ENCODE peak calls at places on chromosomes 2 and 18, in four cellular contexts. Q is brain microvascular endothelial cell, J is GM20000, I is neural crest cell. K is an unnamed sample.

GRCh38 chr2:39778775-39779751 is at the start of gene THUMPD2:
- DNase-seq in Q (peak), J (peak), I (peak), K (peak)

GRCh38 chr2:240735476-240735875 is 43.8 kb downstream of the AQP12A start:
- DNase-seq in Q (no peak), J (no peak), I (no peak), K (no peak)

GRCh38 chr2:98634406-98635092 is 26.2 kb downstream of the UNC50 start:
- DNase-seq in Q (peak), J (no peak), I (no peak), K (peak)

GRCh38 chr2:18245375-18245774 is 315.1 kb downstream of the RDH14 start:
- DNase-seq in Q (no peak), J (no peak), I (no peak), K (no peak)

GRCh38 chr18:78891185-78891762 is 88.3 kb upstream of the SALL3 start:
- DNase-seq in Q (no peak), J (no peak), I (no peak), K (no peak)

GRCh38 chr18:31447530-31448191 is at the start of gene DSG3:
- DNase-seq in Q (no peak), J (no peak), I (no peak), K (no peak)

GRCh38 chr2:157447751-157448150 is 3.9 kb upstream of the CYTIP start:
- DNase-seq in Q (no peak), J (no peak), I (no peak), K (no peak)

GRCh38 chr2:230751062-230751461 is 38.4 kb downstream of the CAB39 start:
- DNase-seq in Q (peak), J (no peak), I (no peak), K (peak)

GRCh38 chr2:96144481-96145027 is 686 bp downstream of the DUSP2 start:
- DNase-seq in Q (peak), J (peak), I (no peak), K (no peak)

GRCh38 chr2:42169100-42169868 is at the start of gene EML4:
- DNase-seq in Q (peak), J (peak), I (peak), K (peak)

GRCh38 chr2:236507393-236508085 is 62.1 kb upstream of the ACKR3 start:
- DNase-seq in Q (no peak), J (peak), I (peak), K (peak)

GRCh38 chr18:36296591-36297418 is 708 bp upstream of the FHOD3 start:
- DNase-seq in Q (peak), J (peak), I (peak), K (peak)

GRCh38 chr2:28869494-28870145 is 489 bp downstream of the TRMT61B start:
- DNase-seq in Q (no peak), J (peak), I (no peak), K (no peak)

GRCh38 chr2:47888581-47889280 is 17.6 kb downstream of the FBXO11 start:
- DNase-seq in Q (peak), J (no peak), I (no peak), K (no peak)

GRCh38 chr2:201358684-201359083 is 1.5 kb upstream of the FLACC1 start:
- DNase-seq in Q (peak), J (no peak), I (no peak), K (peak)

GRCh38 chr2:163667064-163667887 is 68.5 kb downstream of the FIGN start:
- DNase-seq in Q (peak), J (no peak), I (no peak), K (peak)

GRCh38 chr2:140338827-140339226 is 1558.6 kb upstream of the NXPH2 start:
- DNase-seq in Q (no peak), J (no peak), I (no peak), K (no peak)

GRCh38 chr2:6081542-6081872 is 389.3 kb downstream of the SOX11 start:
- DNase-seq in Q (no peak), J (no peak), I (no peak), K (no peak)

GRCh38 chr2:195660265-195660890 is 3.4 kb downstream of the SLC39A10 start:
- DNase-seq in Q (peak), J (peak), I (peak), K (peak)

GRCh38 chr2:85902496-85902895 is 13.7 kb upstream of the ST3GAL5 start:
- DNase-seq in Q (peak), J (no peak), I (no peak), K (peak)

GRCh38 chr2:36800381-36800780 is 103.9 kb downstream of the VIT start:
- DNase-seq in Q (no peak), J (no peak), I (no peak), K (no peak)

GRCh38 chr2:228827056-228827455 is 444.0 kb downstream of the PID1 start:
- DNase-seq in Q (no peak), J (no peak), I (no peak), K (peak)

GRCh38 chr2:61988462-61989366 is 83.2 kb downstream of the COMMD1 start:
- DNase-seq in Q (peak), J (no peak), I (no peak), K (peak)

GRCh38 chr18:26301681-26302080 is 75.4 kb downstream of the TAF4B start:
- DNase-seq in Q (peak), J (no peak), I (no peak), K (peak)

GRCh38 chr2:173555833-173556232 is 201.2 kb downstream of the CDCA7 start:
- DNase-seq in Q (peak), J (no peak), I (no peak), K (peak)

GRCh38 chr2:165182029-165182428 is 21.8 kb downstream of the SCN3A start:
- DNase-seq in Q (no peak), J (no peak), I (no peak), K (no peak)

GRCh38 chr2:27003003-27003402 is 29.8 kb upstream of the TMEM214 start:
- DNase-seq in Q (no peak), J (no peak), I (no peak), K (no peak)

GRCh38 chr2:65850695-65851094 is 418.3 kb upstream of the SPRED2 start:
- DNase-seq in Q (no peak), J (no peak), I (no peak), K (no peak)

GRCh38 chr2:240786871-240787311 is 33.1 kb downstream of the KIF1A start:
- DNase-seq in Q (no peak), J (no peak), I (no peak), K (no peak)

GRCh38 chr18:68797901-68798300 is at the start of gene CCDC102B:
- DNase-seq in Q (peak), J (no peak), I (no peak), K (peak)

GRCh38 chr2:23429036-23429435 is 44.1 kb downstream of the KLHL29 start:
- DNase-seq in Q (no peak), J (no peak), I (no peak), K (no peak)

GRCh38 chr2:15112216-15112615 is 448.9 kb downstream of the NBAS start:
- DNase-seq in Q (no peak), J (no peak), I (no peak), K (peak)

GRCh38 chr2:67453365-67453764 is 56.2 kb downstream of the ETAA1 start:
- DNase-seq in Q (peak), J (no peak), I (no peak), K (no peak)

GRCh38 chr2:85770369-85770768 is 16.6 kb downstream of the ATOH8 start:
- DNase-seq in Q (no peak), J (no peak), I (no peak), K (no peak)

DNA sequence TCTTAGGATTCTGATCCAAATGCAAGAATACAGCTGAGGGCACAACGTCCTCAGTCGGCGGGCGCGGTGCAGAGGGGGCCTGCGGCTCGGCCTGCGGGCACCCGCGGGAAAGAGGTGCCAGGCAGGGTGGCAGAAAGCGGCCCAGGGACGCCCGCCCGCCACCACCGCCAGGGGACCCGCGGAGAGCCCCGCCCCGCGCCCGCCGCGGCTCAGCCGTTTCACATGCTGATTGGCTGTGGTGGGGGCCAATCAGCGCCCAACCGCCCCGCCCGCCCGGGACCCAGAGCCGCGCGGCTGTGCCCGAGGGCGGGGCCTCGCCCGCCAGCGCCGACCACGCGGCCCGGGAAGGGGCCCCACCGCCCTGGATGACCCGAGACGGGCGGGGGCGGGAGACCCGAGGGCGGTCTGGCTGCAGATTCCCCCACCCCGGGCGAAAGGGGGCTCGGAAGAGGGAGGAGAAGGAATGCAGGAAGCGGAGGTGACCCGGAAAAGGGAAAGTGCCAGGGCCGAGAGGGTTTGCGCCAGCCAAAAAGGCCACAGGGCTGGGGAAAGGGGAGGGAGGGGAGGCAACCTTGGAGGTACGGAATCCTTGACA is 8.0 kb downstream of the IRS1 start:
- DNase-seq in Q (peak), J (peak), I (peak), K (peak)
- TF ChIP-seq CTCF in Q (peak), J (no peak), I (peak), K (peak)

GRCh38 chr18:13275075-13275474 is 56.5 kb downstream of the LDLRAD4 start:
- DNase-seq in Q (no peak), J (no peak), I (no peak), K (no peak)

GRCh38 chr18:13278231-13278630 is 59.7 kb downstream of the LDLRAD4 start:
- DNase-seq in Q (no peak), J (no peak), I (no peak), K (no peak)

GRCh38 chr18:13273800-13274199 is 55.2 kb downstream of the LDLRAD4 start:
- DNase-seq in Q (no peak), J (no peak), I (no peak), K (no peak)

GRCh38 chr18:13279181-13280065 is 60.9 kb downstream of the LDLRAD4 start:
- DNase-seq in Q (no peak), J (no peak), I (no peak), K (no peak)

DNA sequence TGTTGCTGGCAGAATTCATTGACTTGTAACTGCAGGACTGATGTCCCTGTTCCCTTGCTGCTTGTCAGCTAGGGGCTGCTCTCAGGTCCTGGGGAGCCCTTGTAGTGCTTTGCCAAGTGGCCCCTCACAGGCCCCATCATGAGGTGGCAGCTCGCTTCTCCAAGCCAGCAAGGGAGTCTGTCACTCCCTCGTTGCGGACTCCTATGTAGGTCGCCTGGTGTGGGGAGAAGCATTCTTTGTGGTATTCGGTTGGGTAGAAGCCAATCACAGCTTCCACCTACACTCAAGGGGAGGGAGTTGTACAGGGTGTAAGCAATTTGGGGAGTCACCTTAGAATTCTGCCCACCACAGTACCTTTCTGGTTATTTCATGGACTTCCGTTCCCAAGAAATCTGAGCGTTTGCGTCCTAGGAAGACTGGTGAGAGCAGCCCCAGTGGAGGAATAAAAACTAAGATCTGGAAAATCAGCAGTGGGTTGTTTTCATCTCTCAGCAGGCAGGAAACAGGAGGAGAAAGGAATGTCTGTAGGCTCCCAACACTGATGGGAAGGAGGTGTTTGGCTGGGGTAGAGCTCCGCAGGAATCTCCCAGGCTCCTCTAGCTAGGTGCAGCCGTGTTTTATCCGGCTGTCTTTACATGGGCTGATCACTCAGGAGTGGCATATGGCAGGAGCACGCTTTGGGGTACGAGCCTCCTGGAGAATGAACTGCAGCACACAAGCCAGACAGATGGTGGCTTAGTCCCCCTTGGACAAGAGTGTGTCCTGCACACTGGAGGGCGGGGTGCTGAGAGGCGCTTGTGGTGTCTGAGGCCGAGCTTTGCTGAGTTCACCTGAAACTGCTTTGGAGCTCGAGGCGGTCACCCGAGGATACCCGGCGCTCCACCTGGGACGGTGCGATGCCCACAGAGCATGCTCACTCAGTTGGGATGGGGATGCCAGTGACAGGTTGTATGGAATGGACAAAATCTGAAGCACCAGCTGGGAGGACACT is 58.3 kb downstream of the LDLRAD4 start:
- DNase-seq in Q (no peak), J (no peak), I (no peak), K (no peak)
- TF ChIP-seq CTCF in Q (no peak), J (no peak), I (no peak), K (no peak)

GRCh38 chr2:3784731-3785130 is 81.4 kb downstream of the DCDC2C start:
- DNase-seq in Q (peak), J (no peak), I (no peak), K (no peak)

GRCh38 chr2:3787768-3788167 is 84.4 kb downstream of the DCDC2C start:
- DNase-seq in Q (no peak), J (no peak), I (no peak), K (no peak)

GRCh38 chr2:3785890-3786273 is 82.5 kb downstream of the DCDC2C start:
- DNase-seq in Q (no peak), J (no peak), I (no peak), K (no peak)

GRCh38 chr2:3789246-3789645 is 85.9 kb downstream of the DCDC2C start:
- DNase-seq in Q (no peak), J (no peak), I (no peak), K (peak)

DNA sequence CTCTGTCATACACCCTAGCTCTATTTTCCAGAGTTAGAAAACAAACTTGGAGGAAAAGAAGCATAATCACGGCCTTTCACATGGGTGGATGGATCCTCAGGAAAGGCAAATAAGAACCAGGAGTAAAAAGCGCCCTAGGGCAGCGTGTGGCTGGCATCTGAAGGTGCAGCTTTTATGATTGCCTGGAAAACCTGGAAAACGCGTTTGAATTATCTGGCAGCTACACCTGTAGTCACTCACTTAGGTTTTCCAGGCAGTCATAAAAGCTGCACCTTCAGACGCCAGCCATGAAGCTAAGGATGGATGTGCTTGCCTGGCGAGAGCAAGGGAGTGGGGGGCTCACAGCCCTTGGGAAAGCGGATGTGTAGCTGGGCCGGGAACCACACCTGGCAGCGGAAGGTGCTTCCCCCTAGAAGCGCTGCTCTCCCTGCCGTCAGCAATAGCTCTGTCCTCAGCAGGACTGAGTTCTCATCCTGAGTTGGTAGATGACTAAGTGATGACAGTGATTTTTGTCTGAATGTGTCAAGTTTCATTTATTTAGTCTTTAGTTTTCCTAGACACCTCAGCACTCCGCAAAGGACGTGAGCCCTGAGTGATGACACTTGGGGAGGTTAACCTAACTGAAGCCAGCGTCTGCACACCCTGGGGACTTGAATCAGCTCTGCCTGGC is 82.0 kb downstream of the DCDC2C start:
- DNase-seq in Q (peak), J (no peak), I (no peak), K (peak)
- TF ChIP-seq CTCF in Q (no peak), J (no peak), I (no peak), K (no peak)

GRCh38 chr2:7913956-7914355 is 767.9 kb upstream of the ID2 start:
- DNase-seq in Q (no peak), J (no peak), I (no peak), K (no peak)

GRCh38 chr2:7919510-7919909 is 762.3 kb upstream of the ID2 start:
- DNase-seq in Q (no peak), J (no peak), I (no peak), K (no peak)

GRCh38 chr2:7911196-7911595 is 770.7 kb upstream of the ID2 start:
- DNase-seq in Q (no peak), J (no peak), I (no peak), K (no peak)

GRCh38 chr2:7915302-7916200 is 766.3 kb upstream of the ID2 start:
- DNase-seq in Q (no peak), J (no peak), I (no peak), K (peak)

GRCh38 chr2:7916670-7917069 is 765.2 kb upstream of the ID2 start:
- DNase-seq in Q (no peak), J (no peak), I (no peak), K (no peak)
- TF ChIP-seq CTCF in Q (no peak), J (no peak), I (no peak), K (no peak)

DNA sequence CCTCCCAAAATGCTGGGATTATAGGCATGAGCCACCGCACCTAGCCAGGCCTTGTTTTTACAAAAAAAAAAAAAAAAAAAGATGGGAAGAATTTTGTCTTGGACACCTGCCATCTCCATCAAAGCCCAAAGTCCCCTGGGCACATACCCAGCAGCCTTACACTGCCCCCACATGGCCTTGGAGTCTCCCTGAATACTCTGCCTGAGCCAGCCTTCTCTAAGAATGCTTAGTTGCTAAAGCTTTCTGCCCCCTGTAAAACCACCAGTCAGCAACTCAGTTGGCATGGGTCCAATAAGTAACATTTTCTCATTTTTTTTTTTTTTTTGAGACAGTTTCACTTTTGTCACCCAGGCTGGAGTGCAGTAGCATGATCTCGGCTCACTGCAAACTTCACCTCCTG is 40.6 kb downstream of the SPC25 start:
- DNase-seq in Q (peak), J (no peak), I (no peak), K (peak)
- TF ChIP-seq CTCF in Q (peak), J (no peak), I (no peak), K (peak)

GRCh38 chr2:105519516-105519915 is 120.7 kb upstream of the FHL2 start:
- DNase-seq in Q (peak), J (no peak), I (no peak), K (no peak)

GRCh38 chr2:105515581-105516415 is 116.9 kb upstream of the FHL2 start:
- DNase-seq in Q (no peak), J (no peak), I (no peak), K (no peak)

GRCh38 chr2:105518897-105519296 is 120.0 kb upstream of the FHL2 start:
- DNase-seq in Q (no peak), J (no peak), I (no peak), K (no peak)

GRCh38 chr2:105521176-105521575 is 122.3 kb upstream of the FHL2 start:
- DNase-seq in Q (no peak), J (peak), I (no peak), K (peak)

GRCh38 chr2:105517814-105518705 is 119.2 kb upstream of the FHL2 start:
- DNase-seq in Q (peak), J (no peak), I (no peak), K (peak)
- TF ChIP-seq CTCF in Q (no peak), J (no peak), I (no peak), K (no peak)

K was measured in cardiac fibroblast.